ENCODE peak calls at places on chromosomes 1 and 21, in ten cellular contexts. N, A, R, J, B, M, S, E, F and V are unnamed samples.

GRCh38 chr1:12153181-12153785 is 13.5 kb upstream of the TNFRSF1B start:
- DNase-seq in R (no peak), N (no peak), S (peak; percentile 58), J (no peak), A (peak; percentile 36), F (no peak), B (no peak), E (no peak), M (peak; percentile 34), V (no peak)

GRCh38 chr1:145990249-145991097 is 5.9 kb downstream of the TXNIP start:
- DNase-seq in F (peak; percentile 61), S (no peak), E (no peak), B (peak; percentile 77), R (no peak), J (no peak), A (peak; percentile 59), N (no peak), M (no peak), V (no peak)

GRCh38 chr1:53934170-53934765 is 11.2 kb downstream of the IFT25 start:
- DNase-seq in S (no peak), A (no peak), E (no peak), F (no peak), N (no peak), R (no peak), B (no peak), J (no peak), M (no peak), V (no peak)

GRCh38 chr1:245656189-245656717 is 501.5 kb downstream of the KIF26B start:
- DNase-seq in M (no peak), R (no peak), S (no peak), F (no peak), A (no peak), N (no peak), B (no peak), E (no peak), J (no peak), V (no peak)

GRCh38 chr1:30823627-30823968 is 66.0 kb upstream of the LAPTM5 start:
- DNase-seq in F (no peak), J (no peak), R (no peak), N (no peak), B (no peak), E (no peak), S (no peak), M (peak; percentile 21), A (no peak), V (no peak)

GRCh38 chr21:35216966-35217365 is 167.9 kb upstream of the RUNX1 start:
- DNase-seq in S (no peak), N (no peak), J (no peak), F (no peak), R (no peak), E (no peak), M (no peak), A (no peak), B (no peak), V (no peak)

GRCh38 chr1:204216236-204216635 is 2.4 kb upstream of the GOLT1A start:
- DNase-seq in A (no peak), E (no peak), S (no peak), M (no peak), B (no peak), F (no peak), N (no peak), R (no peak), J (no peak), V (no peak)

GRCh38 chr1:203673550-203674411 is 47.1 kb downstream of the ATP2B4 start:
- DNase-seq in B (peak; percentile 82), N (peak; percentile 80), M (peak; percentile 98), R (no peak), F (peak; percentile 43), E (no peak), A (peak; percentile 29), J (no peak), S (peak; percentile 53), V (peak; percentile 79)

GRCh38 chr1:36606908-36607651 is 124.4 kb upstream of the CSF3R start:
- DNase-seq in J (no peak), A (no peak), R (no peak), N (no peak), S (no peak), M (no peak), B (no peak), F (no peak), E (no peak), V (no peak)

GRCh38 chr1:157882560-157882959 is 41.0 kb upstream of the CD5L start:
- DNase-seq in E (no peak), M (no peak), B (no peak), J (no peak), A (no peak), R (no peak), N (no peak), S (no peak), F (no peak), V (no peak)
- H3K27ac ChIP-seq in E (no peak overlapping the region), M (no peak overlapping the region), B (no peak overlapping the region), J (no peak overlapping the region), A (no peak overlapping the region), R (no peak overlapping the region), N (no peak overlapping the region), S (no peak overlapping the region), F (no peak overlapping the region), V (no peak overlapping the region)

GRCh38 chr21:42747267-42747701 is 93.9 kb downstream of the PDE9A start:
- DNase-seq in A (no peak), R (no peak), B (peak; percentile 59), S (no peak), N (peak; percentile 61), J (no peak), M (no peak), E (no peak), F (no peak), V (peak; percentile 30)

GRCh38 chr21:42746593-42747266 is 93.3 kb downstream of the PDE9A start:
- DNase-seq in J (no peak), S (no peak), F (no peak), M (no peak), N (peak; percentile 80), A (no peak), B (peak; percentile 70), E (no peak), R (no peak), V (no peak)

GRCh38 chr21:42749226-42749625 is 95.8 kb downstream of the PDE9A start:
- DNase-seq in J (no peak), F (no peak), S (no peak), M (no peak), R (no peak), E (no peak), N (peak; percentile 36), B (peak; percentile 65), A (no peak), V (peak; percentile 48)

GRCh38 chr21:42748620-42749176 is 95.3 kb downstream of the PDE9A start:
- DNase-seq in N (no peak), F (no peak), B (peak; percentile 58), M (no peak), A (no peak), S (no peak), R (no peak), E (no peak), J (no peak), V (no peak)

GRCh38 chr21:42747746-42748351 is 94.4 kb downstream of the PDE9A start:
- DNase-seq in R (no peak), B (peak; percentile 48), N (peak; percentile 43), E (no peak), M (no peak), F (no peak), S (no peak), J (no peak), A (no peak), V (no peak)
- H3K27ac ChIP-seq in R (peak overlapping the region; percentile 80), B (peak overlapping the region; percentile 84), N (no peak overlapping the region), E (no peak overlapping the region), M (no peak overlapping the region), F (no peak overlapping the region), S (no peak overlapping the region), J (no peak overlapping the region), A (no peak overlapping the region), V (no peak overlapping the region)

GRCh38 chr1:67847466-67847865 is 14.2 kb upstream of the GNG12 start:
- DNase-seq in J (no peak), F (no peak), B (no peak), E (no peak), S (no peak), A (no peak), R (no peak), M (no peak), N (no peak), V (no peak)
- H3K27ac ChIP-seq in J (no peak overlapping the region), F (no peak overlapping the region), B (no peak overlapping the region), E (no peak overlapping the region), S (no peak overlapping the region), A (no peak overlapping the region), R (no peak overlapping the region), M (no peak overlapping the region), N (no peak overlapping the region), V (no peak overlapping the region)

DNA sequence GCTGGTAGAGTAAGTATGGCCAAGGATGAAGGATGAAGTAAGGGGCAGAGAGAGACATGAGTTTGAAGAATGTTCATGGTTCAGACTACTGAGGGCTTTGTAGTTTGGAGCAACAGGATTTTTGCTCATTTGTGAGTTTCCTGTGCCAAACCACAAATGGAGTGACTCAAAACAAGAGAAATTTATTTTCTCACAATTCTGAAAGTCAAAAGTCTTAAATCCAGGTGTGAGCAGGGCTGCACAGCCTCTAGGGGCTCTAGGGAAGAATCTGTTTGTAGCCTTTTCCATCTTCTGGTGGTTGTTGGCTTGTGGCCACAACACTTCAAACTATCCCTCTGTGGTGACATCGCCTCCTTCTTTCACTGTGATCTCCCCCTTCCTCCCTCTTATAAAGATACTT is 58.9 kb downstream of the RHOU start:
- DNase-seq in M (no peak), B (no peak), A (no peak), S (no peak), R (no peak), F (no peak), N (no peak), J (no peak), E (no peak), V (no peak)
- H3K27ac ChIP-seq in M (no peak overlapping the region), B (no peak overlapping the region), A (no peak overlapping the region), S (no peak overlapping the region), R (no peak overlapping the region), F (no peak overlapping the region), N (no peak overlapping the region), J (no peak overlapping the region), E (no peak overlapping the region), V (no peak overlapping the region)

GRCh38 chr1:174659823-174660222 is 212.1 kb downstream of the GPR52 start:
- DNase-seq in N (no peak), B (no peak), F (no peak), R (no peak), J (no peak), A (no peak), M (peak; percentile 86), S (no peak), E (no peak), V (no peak)
- H3K27ac ChIP-seq in N (no peak overlapping the region), B (no peak overlapping the region), F (no peak overlapping the region), R (no peak overlapping the region), J (no peak overlapping the region), A (no peak overlapping the region), M (peak overlapping the region; percentile 57), S (no peak overlapping the region), E (no peak overlapping the region), V (no peak overlapping the region)